ENCODE peak calls at places on chromosome 11, in four cellular contexts. One of them, this sample, is unnamed.

GRCh38 chr11:30816959-30817880 is 231.1 kb upstream of the MPPED2 start:
- DNase-seq in right lobe of liver: no peak
- DNase-seq in ascending aorta: no peak
- DNase-seq in breast epithelium: no peak
- DNase-seq in this sample: no peak

GRCh38 chr11:98056945-98057344 is 963.8 kb upstream of the CNTN5 start:
- DNase-seq in right lobe of liver: no peak
- DNase-seq in ascending aorta: no peak
- DNase-seq in breast epithelium: no peak
- DNase-seq in this sample: no peak

GRCh38 chr11:37502202-37502601 is 904.2 kb upstream of the RAG2 start:
- DNase-seq in ascending aorta: no peak
- DNase-seq in right lobe of liver: no peak
- DNase-seq in breast epithelium: no peak
- DNase-seq in this sample: no peak

GRCh38 chr11:110990316-110990715 is 255.2 kb upstream of the POU2AF2 start:
- DNase-seq in right lobe of liver: no peak
- DNase-seq in ascending aorta: no peak
- DNase-seq in breast epithelium: no peak
- DNase-seq in this sample: no peak

GRCh38 chr11:19738124-19738523 is 25.5 kb downstream of the NAV2 start:
- DNase-seq in right lobe of liver: no peak
- DNase-seq in ascending aorta: no peak
- DNase-seq in breast epithelium: no peak
- DNase-seq in this sample: no peak

GRCh38 chr11:19988598-19988997 is 171.7 kb downstream of the DBX1 start:
- DNase-seq in right lobe of liver: no peak
- DNase-seq in ascending aorta: no peak
- DNase-seq in breast epithelium: peak; percentile 55
- DNase-seq in this sample: no peak

GRCh38 chr11:38448284-38448683 is 1850.2 kb upstream of the RAG2 start:
- DNase-seq in right lobe of liver: peak; percentile 53
- DNase-seq in ascending aorta: no peak
- DNase-seq in breast epithelium: no peak
- DNase-seq in this sample: peak; percentile 15

GRCh38 chr11:64619811-64620285 is 28.8 kb downstream of the SLC22A12 start:
- DNase-seq in right lobe of liver: peak; percentile 67
- DNase-seq in ascending aorta: no peak
- DNase-seq in breast epithelium: no peak
- DNase-seq in this sample: peak; percentile 60

GRCh38 chr11:6599449-6599848 is 4.0 kb downstream of the RRP8 start:
- DNase-seq in right lobe of liver: no peak
- DNase-seq in ascending aorta: no peak
- DNase-seq in breast epithelium: no peak
- DNase-seq in this sample: no peak
- H3K4me1 ChIP-seq in right lobe of liver: no peaks in the 10 kb centered on the region
- H3K4me1 ChIP-seq in ascending aorta: peaks cover 9% of the 10 kb centered on the region
- H3K4me1 ChIP-seq in breast epithelium: peaks cover 11% of the 10 kb centered on the region
- H3K4me1 ChIP-seq in this sample: peaks cover 16% of the 10 kb centered on the region

GRCh38 chr11:93846411-93846810 is 4.0 kb downstream of the VSTM5 start:
- DNase-seq in right lobe of liver: no peak
- DNase-seq in ascending aorta: no peak
- DNase-seq in breast epithelium: no peak
- DNase-seq in this sample: no peak
- TF ChIP-seq CTCF in right lobe of liver: no peak
- TF ChIP-seq CTCF in ascending aorta: no peak
- TF ChIP-seq CTCF in breast epithelium: no peak
- TF ChIP-seq CTCF in this sample: no peak

GRCh38 chr11:128603003-128603715 is 15.8 kb upstream of the ETS1 start:
- DNase-seq in right lobe of liver: no peak
- DNase-seq in breast epithelium: no peak
- DNase-seq in ascending aorta: no peak
- DNase-seq in this sample: no peak
- H3K27ac ChIP-seq in right lobe of liver: no peak overlapping the region
- H3K27ac ChIP-seq in breast epithelium: peak overlapping the region; percentile 30
- H3K27ac ChIP-seq in ascending aorta: no peak overlapping the region
- H3K27ac ChIP-seq in this sample: no peak overlapping the region

DNA sequence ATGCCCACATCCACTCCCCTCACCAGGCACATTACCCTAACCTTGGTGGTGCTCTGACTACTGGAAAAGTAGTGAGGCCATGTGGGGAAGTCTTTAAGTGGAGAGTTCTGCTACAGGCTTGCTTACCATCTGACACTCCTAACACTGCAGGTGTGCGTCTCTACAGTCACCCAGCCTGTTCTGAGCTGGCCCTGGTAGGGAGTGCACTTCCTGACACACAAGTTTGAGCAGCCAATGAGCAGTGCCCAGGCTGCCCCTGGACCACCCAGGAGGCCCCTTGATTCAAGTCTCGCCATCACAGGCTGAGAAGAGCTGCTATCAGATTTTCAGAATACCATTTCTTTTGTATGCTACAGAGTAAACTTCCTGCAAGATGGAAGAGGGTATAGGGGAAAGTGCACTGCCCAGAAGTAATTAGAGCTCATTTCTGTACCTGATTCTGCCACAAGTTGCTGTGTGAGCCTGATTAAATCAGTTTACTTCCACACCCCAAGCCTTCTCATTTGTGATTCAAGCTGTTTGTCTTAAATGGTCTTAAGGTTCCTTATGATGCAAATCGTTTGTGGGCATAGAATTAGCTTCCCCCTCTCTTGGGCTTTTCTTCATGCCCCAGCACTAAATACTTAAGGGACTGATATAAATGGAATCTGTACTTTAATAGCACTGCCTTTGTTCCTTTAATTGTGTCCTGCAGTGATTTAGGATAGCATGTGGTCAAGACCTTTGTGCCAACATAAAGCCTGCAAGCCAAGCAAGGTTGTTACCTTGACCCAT is 22.2 kb downstream of the OPCML start:
- DNase-seq in right lobe of liver: no peak
- DNase-seq in breast epithelium: no peak
- DNase-seq in ascending aorta: no peak
- DNase-seq in this sample: no peak
- H3K4me1 ChIP-seq in right lobe of liver: no peaks in the 10 kb centered on the region
- H3K4me1 ChIP-seq in breast epithelium: no peaks in the 10 kb centered on the region
- H3K4me1 ChIP-seq in ascending aorta: no peaks in the 10 kb centered on the region
- H3K4me1 ChIP-seq in this sample: no peaks in the 10 kb centered on the region